ENCODE peak calls at places on chromosomes 7 and 10, in five cellular contexts. J is amygdala; V is NB4; Z is NCI-H1436; U is stimulated activated CD4-positive, alpha-beta T cell treated with anti-CD3 and anti-CD28 coated beads, Interleukin-15, amount 100 ng/mL, for 24 hours. L is an unnamed sample.

GRCh38 chr10:50622497-50623298 is 1.1 kb downstream of the SGMS1 start:
- DNase-seq in J (peak), V (peak), Z (no peak), U (peak), L (peak)

GRCh38 chr10:86868353-86868752 is 89.1 kb downstream of the MMRN2 start:
- DNase-seq in J (peak), V (no peak), Z (no peak), U (no peak), L (peak)

GRCh38 chr7:17608114-17608833 is 309.8 kb downstream of the AHR start:
- DNase-seq in J (no peak), V (peak), Z (no peak), U (no peak), L (no peak)

GRCh38 chr10:89160339-89160738 is 46.8 kb downstream of the CH25H start:
- DNase-seq in J (no peak), V (no peak), Z (no peak), U (no peak), L (no peak)

GRCh38 chr7:130063036-130063435 is 7.3 kb upstream of the KLHDC10 start:
- DNase-seq in J (no peak), V (peak), Z (peak), U (peak), L (no peak)

GRCh38 chr7:122095642-122096041 is 48.4 kb downstream of the AASS start:
- DNase-seq in J (no peak), V (no peak), Z (no peak), U (no peak), L (no peak)

GRCh38 chr7:37494940-37495339 is 46.3 kb upstream of the ELMO1 start:
- DNase-seq in J (no peak), V (peak), Z (no peak), U (no peak), L (no peak)

GRCh38 chr7:22447759-22448158 is 52.2 kb downstream of the STEAP1B start:
- DNase-seq in J (no peak), V (no peak), Z (no peak), U (no peak), L (no peak)

GRCh38 chr7:43692582-43693373 is 36.5 kb downstream of the COA1 start:
- DNase-seq in J (no peak), V (no peak), Z (no peak), U (no peak), L (no peak)

GRCh38 chr10:89535185-89536012 is at the start of gene SLC16A12:
- DNase-seq in J (no peak), V (no peak), Z (no peak), U (peak), L (no peak)

GRCh38 chr10:63711361-63711760 is 190.2 kb downstream of the REEP3 start:
- DNase-seq in J (no peak), V (no peak), Z (no peak), U (no peak), L (no peak)

L was measured in anterior cingulate cortex.